ENCODE peak calls at places on chromosomes 13 and 19, in four cellular contexts. Z is endothelial cell of umbilical vein, H is H1, V is WTC11. O is an unnamed sample.
A peak's percentile ranks its signal among the peaks of the same experiment; 100 is the strongest.

GRCh38 chr19:45113628-45114027 is 20.6 kb downstream of the PPP1R37 start:
- DNase-seq in H (no peak), V (no peak), Z (no peak), O (no peak)

GRCh38 chr13:51978836-51979556 is 32.3 kb downstream of the ATP7B start:
- DNase-seq in H (no peak), V (no peak), Z (no peak), O (no peak)

GRCh38 chr13:97043302-97043701 is 49.0 kb upstream of the OXGR1 start:
- DNase-seq in Z (peak; percentile 74), V (no peak), H (no peak), O (no peak)

GRCh38 chr19:925912-926594 is at the start of gene ARID3A:
- DNase-seq in Z (no peak), H (no peak), V (no peak), O (no peak)

GRCh38 chr13:31042501-31043165 is 110.2 kb downstream of the TEX26 start:
- DNase-seq in Z (no peak), V (no peak), H (no peak), O (no peak)

GRCh38 chr13:45167611-45168554 is 33.0 kb downstream of the KCTD4 start:
- DNase-seq in H (no peak), V (no peak), Z (no peak), O (peak; percentile 63)

GRCh38 chr19:49391581-49392399 is 3.7 kb downstream of the KASH5 start:
- DNase-seq in H (peak; percentile 62), Z (peak; percentile 55), V (peak; percentile 87), O (peak; percentile 89)

GRCh38 chr13:20118268-20119140 is 42.3 kb downstream of the GJA3 start:
- DNase-seq in H (no peak), V (peak; percentile 46), Z (peak; percentile 39), O (peak; percentile 68)

GRCh38 chr13:31891472-31891871 is 140.1 kb upstream of the FRY start:
- DNase-seq in Z (peak; percentile 33), V (no peak), H (no peak), O (no peak)

GRCh38 chr13:100158569-100158968 is 69.7 kb downstream of the PCCA start:
- DNase-seq in V (no peak), Z (no peak), H (no peak), O (no peak)

GRCh38 chr19:1999856-2000515 is 15.5 kb downstream of the BTBD2 start:
- DNase-seq in Z (no peak), H (no peak), V (no peak), O (no peak)

GRCh38 chr19:9913237-9914000 is 22.9 kb downstream of the OLFM2 start:
- DNase-seq in H (no peak), Z (no peak), V (peak; percentile 41), O (peak; percentile 29)

GRCh38 chr19:49042177-49042576 is 1.5 kb upstream of the CGB5 start:
- DNase-seq in V (no peak), Z (no peak), H (no peak), O (no peak)

GRCh38 chr19:55590621-55591020 is 8.7 kb downstream of the FIZ1 start:
- DNase-seq in H (no peak), V (peak; percentile 53), Z (no peak), O (no peak)

GRCh38 chr19:57903298-57904174 is 12.9 kb downstream of the ZNF417 start:
- DNase-seq in V (no peak), H (no peak), Z (peak; percentile 19), O (peak; percentile 13)

DNA sequence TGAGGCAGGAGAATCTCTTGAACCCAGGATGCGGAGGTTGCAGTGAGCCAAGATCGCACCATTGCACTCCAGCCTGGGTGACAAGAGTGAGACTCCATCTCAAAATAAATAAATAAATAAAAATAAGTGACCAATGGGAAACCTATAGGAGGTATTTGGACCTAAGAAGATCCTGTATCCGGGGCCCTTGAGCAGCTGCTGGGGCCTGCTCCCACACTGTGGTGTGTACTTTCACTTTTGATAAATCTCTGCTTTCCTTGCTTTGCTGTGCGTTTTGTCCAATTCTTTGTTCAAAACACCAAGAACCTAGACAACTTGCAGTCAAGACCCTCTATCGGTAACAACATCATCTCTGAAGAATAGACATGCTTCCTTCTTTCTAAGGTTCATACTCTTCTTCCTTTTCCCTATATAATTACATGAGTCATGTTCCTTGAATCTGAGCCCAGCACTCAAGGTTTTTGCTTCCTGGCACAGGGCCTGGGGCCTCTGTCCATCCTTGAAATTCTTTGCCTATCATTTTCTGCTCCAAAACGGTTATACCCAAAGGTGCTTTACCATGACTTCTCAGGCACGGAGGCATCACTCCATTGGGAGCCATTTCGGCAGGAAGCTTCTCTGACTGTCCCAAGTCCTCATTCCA is 14.2 kb upstream of the PNMA8C start:
- DNase-seq in H (no peak), Z (peak; percentile 59), V (no peak), O (peak; percentile 60)
- TF ChIP-seq JUN in H (no peak), Z (peak; percentile 19), V (no peak), O (no peak)

DNA sequence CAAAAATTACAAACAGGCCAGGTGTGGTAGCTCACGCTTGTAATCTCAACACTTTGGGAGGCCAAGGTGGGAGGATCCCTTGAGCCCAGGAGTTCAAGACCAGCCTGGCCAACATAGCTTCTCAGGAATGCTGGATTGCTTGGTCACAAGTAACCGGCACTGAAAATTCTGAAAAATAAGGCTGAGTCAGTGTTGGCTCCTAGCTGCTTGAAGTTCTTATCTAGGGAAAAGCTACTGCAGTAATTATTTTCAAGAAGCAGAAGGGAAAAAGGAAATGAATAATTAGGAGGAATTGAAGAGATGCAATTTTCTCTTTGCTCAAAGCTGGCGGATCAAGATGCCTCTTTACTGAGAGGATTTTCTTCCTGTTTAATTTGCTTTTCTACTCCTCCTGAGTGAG is 75.0 kb upstream of the GTF3A start:
- DNase-seq in Z (no peak), V (no peak), H (no peak), O (no peak)
- TF ChIP-seq MAX in Z (no peak), V (no peak), H (no peak), O (no peak)

DNA sequence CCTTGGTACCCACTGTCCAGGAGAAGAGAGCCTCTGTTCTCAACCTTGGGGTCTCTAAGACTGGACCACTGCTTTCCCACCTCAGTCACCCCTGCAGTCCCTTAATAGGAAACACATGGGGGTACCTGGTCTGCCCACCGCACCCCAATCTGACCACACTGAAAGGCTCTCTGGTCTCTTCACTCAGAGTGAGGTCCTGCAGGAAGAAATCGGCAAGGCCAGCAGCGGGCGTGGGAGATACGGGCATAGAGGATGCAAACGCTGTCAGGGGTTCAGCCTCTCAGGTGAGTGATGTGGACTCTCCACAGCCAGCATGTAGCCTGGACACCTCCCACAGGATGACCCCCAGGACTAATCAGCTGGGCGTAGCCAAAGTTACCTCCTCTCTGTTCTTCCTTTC is 3.5 kb downstream of the SIGLEC9 start:
- DNase-seq in V (no peak), Z (no peak), H (no peak), O (no peak)
- TF ChIP-seq JUN in V (no peak), Z (no peak), H (no peak), O (no peak)

GRCh38 chr19:6032381-6032780 is 54.4 kb upstream of the RANBP3 start:
- DNase-seq in V (no peak), H (no peak), Z (no peak), O (no peak)

GRCh38 chr19:6035026-6035425 is 57.1 kb upstream of the RANBP3 start:
- DNase-seq in V (no peak), Z (no peak), H (no peak), O (no peak)

GRCh38 chr19:6034512-6034911 is 56.6 kb upstream of the RANBP3 start:
- DNase-seq in Z (no peak), H (no peak), V (no peak), O (no peak)

GRCh38 chr19:6033744-6034264 is 55.9 kb upstream of the RANBP3 start:
- DNase-seq in H (no peak), Z (no peak), V (no peak), O (no peak)

GRCh38 chr19:6032827-6033226 is 54.9 kb upstream of the RANBP3 start:
- DNase-seq in Z (no peak), H (no peak), V (no peak), O (no peak)
- TF ChIP-seq MAX in Z (no peak), H (no peak), V (no peak), O (no peak)

DNA sequence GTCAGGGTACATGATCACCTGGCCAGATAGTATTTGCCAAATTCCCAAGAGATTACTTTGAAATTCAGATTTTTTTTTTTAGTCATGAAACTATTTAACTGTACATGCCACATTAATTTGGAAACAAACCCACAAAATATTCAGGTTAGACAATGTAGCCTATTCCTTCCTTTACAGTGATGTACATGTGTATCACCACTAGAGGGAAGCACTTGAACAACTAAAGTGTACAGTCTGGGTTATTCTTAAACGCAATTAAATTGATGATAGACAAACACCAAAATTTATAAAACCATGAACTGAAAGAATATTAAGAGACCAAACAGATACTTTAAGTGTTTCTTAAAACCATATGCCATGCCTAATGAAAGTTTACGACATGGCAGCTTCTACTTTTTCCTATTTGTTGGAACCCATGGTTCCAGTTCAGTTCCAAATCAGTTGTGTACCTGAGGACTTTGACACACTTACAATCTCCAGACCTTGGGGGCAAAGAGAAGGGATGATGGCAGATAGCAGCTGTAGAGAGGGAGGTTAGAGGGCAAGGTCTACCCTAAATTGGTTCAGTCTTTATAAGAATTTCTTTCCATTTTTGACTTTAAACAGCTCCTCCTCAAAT is 52.8 kb downstream of the TNFSF13B start:
- DNase-seq in V (no peak), H (no peak), Z (peak; percentile 42), O (peak; percentile 4)
- TF ChIP-seq JUN in V (no peak), H (no peak), Z (no peak), O (no peak)

DNA sequence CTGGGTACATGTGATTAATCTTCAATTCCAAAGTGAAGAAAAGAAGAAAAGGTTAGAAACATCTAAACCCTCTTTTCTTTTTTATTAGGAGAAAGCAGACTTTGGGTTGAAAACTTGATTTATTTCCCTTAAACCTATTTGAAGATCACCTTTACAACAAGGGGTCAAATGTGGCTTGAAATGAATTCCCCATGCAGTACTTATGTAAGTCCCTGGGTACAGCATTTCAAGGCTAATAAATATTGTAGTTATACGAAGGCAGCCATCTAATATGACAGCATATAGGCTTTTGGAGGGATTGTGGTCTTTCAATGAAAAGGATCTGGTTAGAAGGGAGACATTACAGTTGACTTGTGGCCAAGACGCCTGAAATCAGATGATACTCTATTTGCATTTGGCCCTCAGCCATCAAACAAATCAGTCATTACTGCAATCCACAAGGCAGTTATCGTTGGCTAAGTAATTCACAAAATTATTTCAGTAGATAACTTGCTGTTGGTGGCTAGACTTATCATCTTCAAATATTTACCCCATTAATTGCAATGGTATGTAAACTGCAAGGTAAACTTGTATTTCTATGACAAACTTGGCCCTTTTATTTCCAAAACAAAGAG is 242.7 kb downstream of the DCLK1 start:
- DNase-seq in H (no peak), V (no peak), Z (no peak), O (no peak)
- TF ChIP-seq MAX in H (no peak), V (no peak), Z (no peak), O (no peak)

DNA sequence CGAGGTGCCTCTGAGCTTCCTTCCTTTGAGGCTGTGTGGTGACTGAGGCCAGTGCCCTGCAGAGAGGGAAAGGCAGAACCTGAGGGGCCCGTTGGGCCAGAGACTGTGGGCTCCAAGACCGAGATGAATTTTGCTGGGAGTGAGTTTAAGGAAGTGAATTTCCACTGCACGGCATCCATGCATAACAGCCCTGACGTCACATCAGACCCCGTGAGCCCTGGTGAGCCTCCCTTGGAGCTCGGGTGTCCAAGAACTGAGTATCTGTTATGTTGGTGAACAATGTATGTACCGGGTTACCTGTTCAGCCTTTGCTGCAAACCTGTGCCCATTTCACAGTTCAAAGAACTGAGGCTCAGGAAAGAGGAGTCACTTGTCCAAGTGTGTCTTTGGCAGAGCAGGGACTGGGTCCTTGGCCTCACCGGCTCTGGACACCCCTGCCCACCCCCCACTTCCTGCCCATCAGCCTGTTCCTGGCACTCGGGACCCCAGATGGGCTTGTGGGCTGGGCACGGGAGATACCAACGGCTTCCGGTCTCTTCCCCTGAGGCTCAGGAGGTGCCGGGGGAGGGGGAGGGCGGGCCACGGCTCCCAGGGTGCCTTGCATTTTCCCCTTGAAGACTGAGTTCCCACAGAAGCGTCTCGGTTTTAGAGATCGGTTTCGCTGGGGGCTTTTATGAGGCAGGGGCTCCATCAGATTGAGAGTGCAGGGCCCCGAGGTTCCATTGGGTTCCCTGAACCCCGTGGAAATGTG is 33.7 kb downstream of the NFILZ start:
- DNase-seq in H (no peak), V (no peak), Z (no peak), O (no peak)
- TF ChIP-seq JUN in H (no peak), V (no peak), Z (no peak), O (no peak)

O was measured in A549.